ENCODE peak calls at places on chromosome 2, in six cellular contexts. X is Calu3, B is uterus, S is fibroblast of pulmonary artery, E is lower leg skin, P is astrocyte. Q is an unnamed sample.

GRCh38 chr2:160309585-160309984 is 109.5 kb upstream of the ITGB6 start:
- DNase-seq in S (no peak), B (no peak), X (no peak), P (no peak), E (no peak), Q (peak)

GRCh38 chr2:118943286-118943685 is 1.3 kb downstream of the MARCO start:
- DNase-seq in P (no peak), X (no peak), S (no peak), E (no peak), B (no peak), Q (no peak)

GRCh38 chr2:171957061-171957460 is 34.8 kb downstream of the HAT1 start:
- DNase-seq in S (peak), P (no peak), X (no peak), E (no peak), B (no peak), Q (peak)

GRCh38 chr2:217568289-217568985 is 434.4 kb downstream of the TNS1 start:
- DNase-seq in X (no peak), B (no peak), E (no peak), P (peak), S (no peak), Q (no peak)

GRCh38 chr2:211745295-211746097 is 793.1 kb downstream of the ERBB4 start:
- DNase-seq in X (peak), B (no peak), S (peak), P (peak), E (no peak), Q (peak)

GRCh38 chr2:201881382-201881720 is 75.0 kb downstream of the CDK15 start:
- DNase-seq in B (no peak), P (no peak), S (no peak), X (no peak), E (no peak), Q (no peak)

GRCh38 chr2:224281374-224281773 is 120.5 kb downstream of the FAM124B start:
- DNase-seq in E (no peak), X (no peak), B (no peak), P (no peak), S (no peak), Q (no peak)

GRCh38 chr2:26978061-26978596 is 7.7 kb downstream of the MAPRE3 start:
- DNase-seq in E (no peak), B (no peak), S (no peak), X (peak), P (peak), Q (peak)

GRCh38 chr2:206112108-206112507 is 26.1 kb upstream of the INO80D start:
- DNase-seq in E (no peak), X (no peak), B (no peak), P (no peak), S (no peak), Q (no peak)

GRCh38 chr2:15730545-15731212 is 139.0 kb downstream of the DDX1 start:
- DNase-seq in S (peak), P (peak), E (peak), X (peak), B (peak), Q (peak)

GRCh38 chr2:239553376-239554000 is 152.7 kb upstream of the HDAC4 start:
- DNase-seq in X (no peak), P (no peak), E (no peak), S (no peak), B (no peak), Q (no peak)

GRCh38 chr2:5695641-5696350 is 3.6 kb downstream of the SOX11 start:
- DNase-seq in E (no peak), X (no peak), S (peak), B (no peak), P (peak), Q (no peak)

GRCh38 chr2:42855221-42855970 is 63.0 kb upstream of the HAAO start:
- DNase-seq in X (no peak), P (no peak), B (peak), S (no peak), E (no peak), Q (no peak)

GRCh38 chr2:186229265-186229664 is 256.8 kb upstream of the ZC3H15 start:
- DNase-seq in P (no peak), B (no peak), E (no peak), X (no peak), S (no peak), Q (no peak)

GRCh38 chr2:129087133-129087813 is 768.6 kb upstream of the HS6ST1 start:
- DNase-seq in E (peak), S (peak), X (no peak), P (no peak), B (no peak), Q (peak)

GRCh38 chr2:207260021-207260420 is 94.3 kb upstream of the KLF7 start:
- DNase-seq in E (no peak), X (no peak), B (no peak), P (peak), S (no peak), Q (no peak)

GRCh38 chr2:21043744-21044532 is at the start of gene APOB:
- DNase-seq in E (no peak), P (no peak), B (no peak), X (no peak), S (no peak), Q (no peak)

GRCh38 chr2:60550151-60550983 is 3.1 kb downstream of the BCL11A start:
- DNase-seq in X (peak), P (peak), B (peak), E (no peak), S (peak), Q (peak)

GRCh38 chr2:27681844-27682243 is 18.2 kb downstream of the SLC4A1AP start:
- DNase-seq in B (no peak), X (peak), E (no peak), S (peak), P (peak), Q (no peak)

GRCh38 chr2:164784376-164784775 is 57.2 kb downstream of the COBLL1 start:
- DNase-seq in B (no peak), P (peak), S (peak), X (no peak), E (no peak), Q (no peak)

GRCh38 chr2:63827749-63828148 is 13.9 kb upstream of the UGP2 start:
- DNase-seq in X (no peak), P (peak), B (no peak), S (peak), E (no peak), Q (peak)

GRCh38 chr2:112776113-112776512 is 8.2 kb downstream of the IL1A start:
- DNase-seq in E (no peak), B (no peak), S (no peak), P (no peak), X (no peak), Q (no peak)

GRCh38 chr2:100359576-100359975 is 37.3 kb upstream of the LONRF2 start:
- DNase-seq in P (no peak), S (no peak), X (no peak), B (no peak), E (no peak), Q (no peak)

GRCh38 chr2:2701813-2702212 is 370.7 kb upstream of the MYT1L start:
- DNase-seq in S (no peak), P (no peak), E (no peak), X (no peak), B (no peak), Q (no peak)

GRCh38 chr2:178479275-178479616 is 846 bp upstream of the FKBP7 start:
- DNase-seq in S (no peak), X (no peak), B (no peak), P (no peak), E (no peak), Q (no peak)
- TF ChIP-seq CTCF in S (no peak), X (no peak), B (no peak), P (no peak), E (no peak), Q (no peak)

GRCh38 chr2:97663962-97664635 is at the start of gene ACTR1B:
- DNase-seq in X (peak), E (peak), S (peak), B (peak), P (peak), Q (peak)
- TF ChIP-seq CTCF in X (peak), E (no peak), S (peak), B (peak), P (peak), Q (no peak)

GRCh38 chr2:30296496-30296895 is 65.2 kb downstream of the LBH start:
- DNase-seq in B (no peak), X (no peak), S (no peak), P (no peak), E (no peak), Q (no peak)

GRCh38 chr2:30293303-30293912 is 62.1 kb downstream of the LBH start:
- DNase-seq in X (peak), S (peak), P (peak), E (no peak), B (peak), Q (peak)

GRCh38 chr2:30298302-30298701 is 67.0 kb downstream of the LBH start:
- DNase-seq in B (no peak), X (no peak), P (no peak), E (no peak), S (no peak), Q (no peak)

GRCh38 chr2:30288576-30288975 is 57.2 kb downstream of the LBH start:
- DNase-seq in P (no peak), E (no peak), S (no peak), B (no peak), X (no peak), Q (no peak)

DNA sequence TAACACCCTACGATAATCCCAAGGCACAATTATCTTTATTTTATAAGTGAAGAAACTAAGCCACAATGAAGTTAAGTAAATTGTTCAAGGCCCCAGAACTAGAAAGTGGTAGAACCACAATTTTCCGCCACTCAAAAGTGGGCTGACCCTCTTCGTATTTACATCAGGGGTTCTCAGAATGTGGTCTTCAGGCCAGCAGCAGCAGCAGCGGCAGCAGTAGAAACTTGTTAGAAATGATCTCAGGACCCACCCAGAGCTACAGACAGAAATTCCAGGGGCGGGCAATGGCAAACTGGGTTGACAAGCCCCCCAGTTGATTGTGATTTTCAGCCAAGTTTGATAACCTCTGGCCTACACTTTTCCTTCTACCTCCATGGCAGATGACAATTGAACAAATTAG is 62.8 kb downstream of the LBH start:
- DNase-seq in E (no peak), B (no peak), S (no peak), P (no peak), X (no peak), Q (no peak)
- TF ChIP-seq CTCF in E (no peak), B (no peak), S (no peak), P (no peak), X (no peak), Q (no peak)

GRCh38 chr2:190214434-190215194 is 105.0 kb downstream of the HIBCH start:
- DNase-seq in P (peak), S (peak), X (no peak), E (no peak), B (no peak), Q (no peak)

GRCh38 chr2:190217616-190218015 is 102.0 kb downstream of the HIBCH start:
- DNase-seq in E (no peak), B (no peak), P (no peak), S (no peak), X (no peak), Q (no peak)

GRCh38 chr2:190215620-190216019 is 104.0 kb downstream of the HIBCH start:
- DNase-seq in E (no peak), P (no peak), B (no peak), S (peak), X (no peak), Q (no peak)

GRCh38 chr2:190219186-190219585 is 100.4 kb downstream of the HIBCH start:
- DNase-seq in P (no peak), B (no peak), X (no peak), S (no peak), E (no peak), Q (no peak)

DNA sequence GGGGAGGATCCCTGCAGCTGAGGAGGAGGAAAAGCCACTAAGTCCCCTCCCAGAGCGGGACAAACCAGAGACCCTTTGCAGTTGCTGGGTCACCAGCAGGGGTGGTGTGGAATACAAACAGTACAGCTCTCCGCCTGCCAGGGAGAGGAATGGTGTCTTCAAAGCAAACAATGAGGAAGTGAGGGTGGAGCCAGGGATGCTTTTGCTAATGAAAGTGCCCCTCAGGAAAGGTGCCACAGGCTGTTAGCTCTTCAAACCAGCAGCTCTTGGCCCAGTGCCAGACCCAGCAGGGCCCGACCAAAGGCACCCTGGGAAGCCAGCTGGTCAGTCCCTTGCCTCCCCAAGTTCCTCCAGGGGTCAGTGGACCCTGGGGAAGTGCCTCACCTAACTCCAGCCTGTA is 102.8 kb downstream of the HIBCH start:
- DNase-seq in S (no peak), P (no peak), X (peak), E (peak), B (peak), Q (peak)
- TF ChIP-seq CTCF in S (no peak), P (no peak), X (no peak), E (no peak), B (no peak), Q (no peak)

DNA sequence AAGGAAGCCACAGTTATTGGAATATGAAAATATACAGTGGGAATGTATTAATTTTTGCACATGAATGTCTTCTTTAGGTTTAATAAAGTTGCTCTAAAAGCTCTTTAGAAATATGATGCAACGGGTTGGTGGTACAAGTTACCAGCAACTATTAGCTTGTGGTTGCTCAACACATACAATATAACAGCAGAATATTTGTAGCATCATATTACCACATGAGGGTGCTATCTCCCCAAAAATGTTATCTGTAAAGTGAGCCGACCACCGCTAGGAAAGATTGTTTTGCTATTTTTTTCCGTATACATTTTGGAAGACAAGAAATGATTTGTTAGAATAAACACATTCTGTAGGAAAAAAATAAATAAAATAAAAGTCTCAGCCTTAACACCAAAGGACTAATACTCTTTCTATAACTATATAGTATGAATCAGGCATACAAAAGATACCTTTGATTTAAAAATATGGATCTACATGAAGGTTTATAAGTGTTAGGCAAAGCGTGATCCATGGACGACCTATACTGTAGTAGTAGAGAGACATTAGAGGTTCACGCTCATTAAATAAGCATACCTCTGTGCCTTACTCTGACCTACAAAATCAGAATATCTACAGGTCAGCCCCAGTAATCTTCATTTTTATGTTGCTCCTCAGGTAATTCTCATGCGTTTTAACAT is 1110.7 kb upstream of the ACVR2A start:
- DNase-seq in E (no peak), P (peak), X (peak), B (no peak), S (peak), Q (peak)
- TF ChIP-seq CTCF in E (no peak), P (peak), X (peak), B (peak), S (peak), Q (peak)

GRCh38 chr2:71609029-71609428 is 155.7 kb downstream of the DYSF start:
- DNase-seq in P (no peak), B (peak), E (peak), S (no peak), X (no peak), Q (no peak)
- TF ChIP-seq CTCF in P (no peak), B (no peak), E (no peak), S (no peak), X (no peak), Q (no peak)

DNA sequence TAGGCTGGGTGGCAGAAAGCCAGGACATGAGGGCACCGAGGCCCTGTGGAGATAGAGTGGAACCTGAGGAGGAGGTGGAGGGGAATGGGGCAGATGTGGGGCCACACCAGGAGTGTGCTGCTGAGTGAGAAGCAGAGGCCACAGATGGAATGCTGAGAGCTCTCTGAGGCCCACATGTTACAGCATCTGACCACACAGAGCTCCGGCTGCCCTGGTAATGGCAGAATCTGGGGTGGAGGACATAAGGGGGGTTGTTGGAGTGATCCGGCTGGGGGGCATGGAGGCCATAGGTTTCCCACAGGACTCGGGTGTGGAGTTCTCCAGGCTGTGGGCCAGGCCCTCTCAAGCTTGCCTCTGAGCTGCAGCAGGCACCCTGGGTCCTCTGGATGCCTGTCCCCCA is 3.8 kb downstream of the MZT2B start:
- DNase-seq in B (no peak), P (no peak), S (no peak), X (no peak), E (no peak), Q (no peak)
- TF ChIP-seq CTCF in B (no peak), P (no peak), S (no peak), X (no peak), E (no peak), Q (no peak)

Q was measured in MCF 10A.